ENCODE peak calls at places on chromosomes 11 and 22, in four cellular contexts. A, S, I and G are unnamed samples.

GRCh38 chr11:128520206-128520885 is 67.0 kb downstream of the ETS1 start:
- DNase-seq in A (no peak), S (no peak), I (no peak), G (no peak)

GRCh38 chr11:119195680-119196079 is 10.4 kb downstream of the NHERF4 start:
- DNase-seq in A (no peak), S (no peak), I (peak; percentile 68), G (no peak)

GRCh38 chr11:46675288-46675851 is 25.0 kb downstream of the ARHGAP1 start:
- DNase-seq in A (no peak), S (no peak), I (no peak), G (no peak)

GRCh38 chr22:28019360-28019759 is 100.3 kb upstream of the PITPNB start:
- DNase-seq in A (no peak), S (no peak), I (no peak), G (no peak)

GRCh38 chr11:8223513-8223899 is 40.2 kb downstream of the LMO1 start:
- DNase-seq in A (no peak), S (no peak), I (no peak), G (no peak)

GRCh38 chr22:44735518-44736428 is 16.6 kb upstream of the ARHGAP8 start:
- DNase-seq in A (peak; percentile 60), S (no peak), I (peak; percentile 70), G (peak; percentile 96)

GRCh38 chr11:78830277-78830676 is 255.6 kb upstream of the NARS2 start:
- DNase-seq in A (no peak), S (no peak), I (no peak), G (no peak)

GRCh38 chr11:64235427-64236161 is 1.2 kb downstream of the VEGFB start:
- DNase-seq in A (no peak), S (no peak), I (no peak), G (no peak)

GRCh38 chr11:72216638-72217037 is at the start of gene FOLR2:
- DNase-seq in A (no peak), S (no peak), I (no peak), G (no peak)

GRCh38 chr11:93236741-93237675 is 39.2 kb upstream of the SLC36A4 start:
- DNase-seq in A (peak; percentile 57), S (no peak), I (peak; percentile 16), G (no peak)

GRCh38 chr22:43411981-43412807 is at the start of gene MPPED1:
- DNase-seq in A (no peak), S (no peak), I (no peak), G (no peak)

GRCh38 chr11:131354251-131354701 is 16.1 kb upstream of the NTM start:
- DNase-seq in A (peak; percentile 42), S (no peak), I (no peak), G (no peak)

GRCh38 chr11:48066881-48067800 is 86.8 kb downstream of the PTPRJ start:
- DNase-seq in A (peak; percentile 63), S (no peak), I (no peak), G (no peak)

GRCh38 chr11:86595401-86595800 is 77.0 kb downstream of the ME3 start:
- DNase-seq in A (no peak), S (no peak), I (no peak), G (no peak)

GRCh38 chr11:63445720-63446119 is 45.2 kb downstream of the PLAAT5 start:
- DNase-seq in A (no peak), S (no peak), I (no peak), G (no peak)

GRCh38 chr22:48918585-48919186 is 909.0 kb downstream of the BRD1 start:
- DNase-seq in A (no peak), S (no peak), I (no peak), G (no peak)

GRCh38 chr11:18567081-18567480 is 21.5 kb downstream of the UEVLD start:
- DNase-seq in A (no peak), S (no peak), I (no peak), G (no peak)

GRCh38 chr22:42273855-42274451 is 3.5 kb upstream of the TCF20 start:
- DNase-seq in A (no peak), S (no peak), I (no peak), G (no peak)

GRCh38 chr11:121554552-121554951 is 101.8 kb upstream of the SORL1-AS1 start:
- DNase-seq in A (no peak), S (no peak), I (no peak), G (no peak)

DNA sequence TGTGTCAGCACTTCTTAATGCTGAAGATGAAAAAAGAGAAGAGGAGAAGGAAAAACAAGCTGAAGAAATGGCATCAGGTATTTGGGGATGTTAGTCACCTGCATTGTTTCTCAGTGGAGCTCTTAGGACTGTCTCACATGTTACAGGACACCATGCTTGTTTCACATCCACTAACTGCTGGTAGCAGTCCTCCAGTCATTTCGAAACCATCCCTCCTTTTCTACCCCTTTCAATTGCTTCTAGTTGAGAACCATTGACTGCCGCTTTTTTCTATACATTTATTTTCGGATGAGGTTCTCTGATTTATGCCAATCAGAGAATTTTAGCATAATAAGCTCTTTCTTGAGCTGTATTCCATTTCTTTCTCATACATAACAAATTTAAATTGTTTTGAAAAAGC is 21.5 kb downstream of the BIRC2 start:
- DNase-seq in A (no peak), S (peak; percentile 90), I (no peak), G (peak; percentile 51)
- TF ChIP-seq SPI1 in A (no peak), S (peak; percentile 50), I (no peak), G (peak; percentile 55)

DNA sequence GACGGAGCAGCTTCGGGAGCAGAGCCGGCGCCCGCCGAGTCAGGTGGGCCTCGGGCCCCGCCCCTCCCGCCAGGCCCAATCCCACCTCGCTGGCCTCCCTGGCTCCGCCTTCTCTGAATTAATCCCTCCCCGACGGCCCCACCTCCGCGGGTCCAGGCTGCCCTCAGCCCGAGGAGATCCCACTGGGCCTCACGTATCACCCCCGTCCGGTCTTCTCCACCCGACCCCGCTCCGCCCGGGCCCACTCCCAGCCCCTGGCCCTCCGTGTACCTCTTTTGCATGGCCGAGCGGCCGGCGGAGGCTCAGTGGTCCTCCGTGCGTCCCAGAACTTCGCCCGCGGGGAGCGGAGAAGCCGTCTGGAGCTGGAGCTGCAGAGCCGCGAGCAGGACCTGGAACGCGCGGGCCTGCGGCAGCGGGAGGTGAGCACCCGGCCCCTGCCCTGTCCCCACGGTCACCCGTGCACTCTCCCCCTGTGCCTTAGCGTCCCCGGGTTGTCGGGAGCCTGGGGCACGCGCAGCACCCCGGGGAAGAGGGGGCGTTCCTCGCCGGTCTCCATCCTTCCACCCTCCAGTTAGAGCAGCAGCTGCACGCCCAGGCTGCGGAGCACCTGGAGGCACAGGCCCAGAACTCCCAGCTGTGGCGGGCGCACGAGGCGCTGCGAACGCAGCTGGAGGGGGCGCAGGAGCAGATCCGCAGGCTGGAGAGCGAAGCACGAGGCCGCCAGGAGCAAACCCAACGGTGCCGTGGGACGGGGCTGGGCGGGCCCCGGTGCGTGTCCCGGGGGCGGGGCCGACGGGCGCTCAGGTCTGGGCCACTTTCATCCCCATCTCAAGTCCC is 2.2 kb upstream of the CD151 start:
- DNase-seq in A (no peak), S (no peak), I (no peak), G (no peak)
- TF ChIP-seq POLR2AphosphoS5 in A (no peak), S (no peak), I (no peak), G (no peak)

DNA sequence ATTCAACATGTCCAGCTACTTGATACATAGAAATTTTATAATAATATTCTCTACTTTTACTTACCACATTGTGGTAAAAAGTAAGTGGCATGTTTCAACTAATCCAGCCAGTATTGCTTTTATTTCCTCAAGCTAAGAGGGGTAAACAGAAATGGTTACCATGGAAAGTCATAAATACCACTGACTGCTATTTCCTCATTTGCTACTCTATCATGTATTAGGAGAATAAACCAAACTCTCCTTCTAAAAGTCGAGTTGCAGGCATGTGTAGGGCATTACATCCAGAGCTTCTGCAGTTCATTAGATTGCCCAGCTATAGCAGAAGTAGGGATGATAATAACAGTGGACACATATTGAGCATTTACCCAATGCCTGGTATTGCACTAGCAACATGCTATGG is 208.4 kb downstream of the MAML2 start:
- DNase-seq in A (no peak), S (no peak), I (no peak), G (no peak)
- TF ChIP-seq SPI1 in A (no peak), S (no peak), I (no peak), G (peak; percentile 26)

DNA sequence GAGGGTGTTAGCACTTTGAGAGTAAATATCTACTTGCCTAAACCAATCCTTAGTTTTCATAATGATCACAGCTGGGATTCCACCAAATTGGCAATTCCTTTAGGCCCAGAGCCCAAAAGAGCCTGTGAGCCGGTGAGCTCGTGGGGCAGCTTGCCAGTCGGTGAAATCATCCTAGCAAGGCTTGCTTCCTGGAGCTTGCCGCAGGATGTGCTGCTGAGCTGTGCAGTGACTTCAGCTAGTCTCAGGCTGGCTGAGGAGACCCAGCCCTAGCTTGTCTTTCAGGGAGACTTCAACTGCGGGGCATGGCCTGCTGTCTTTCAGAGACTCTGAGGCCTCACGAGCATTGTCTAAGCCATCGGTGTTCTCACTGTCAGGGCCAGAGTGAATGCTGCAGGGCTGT is 73.6 kb upstream of the SUSD2 start:
- DNase-seq in A (no peak), S (no peak), I (no peak), G (no peak)
- TF ChIP-seq POLR2AphosphoS5 in A (no peak), S (no peak), I (no peak), G (no peak)

GRCh38 chr11:2559527-2560311 is 114.9 kb downstream of the KCNQ1 start:
- DNase-seq in A (no peak), S (no peak), I (no peak), G (no peak)

GRCh38 chr11:2555891-2556290 is 111.1 kb downstream of the KCNQ1 start:
- DNase-seq in A (no peak), S (no peak), I (no peak), G (no peak)

GRCh38 chr11:2557381-2557780 is 112.6 kb downstream of the KCNQ1 start:
- DNase-seq in A (no peak), S (no peak), I (no peak), G (no peak)

GRCh38 chr11:2558861-2559526 is 114.2 kb downstream of the KCNQ1 start:
- DNase-seq in A (no peak), S (no peak), I (no peak), G (no peak)

DNA sequence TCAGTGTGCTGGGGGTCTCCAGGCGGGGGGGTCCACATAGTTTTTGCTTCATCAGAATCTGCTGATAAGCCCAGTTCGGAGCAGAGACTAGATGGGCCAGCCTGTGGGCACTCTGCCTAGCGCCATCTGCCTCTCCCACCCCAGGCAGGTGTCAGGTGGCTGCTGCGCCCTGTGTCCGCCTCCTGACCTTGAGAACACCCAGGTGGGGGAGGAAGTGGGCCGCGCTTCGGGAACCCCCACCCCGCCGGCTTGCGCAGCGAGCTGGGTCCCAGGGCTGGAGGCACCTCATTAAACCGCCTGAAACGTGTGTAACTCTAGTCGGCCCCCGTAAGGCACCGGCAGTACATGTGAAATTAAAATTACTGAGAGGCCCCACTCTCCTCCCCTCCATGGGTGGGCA is 113.6 kb downstream of the KCNQ1 start:
- DNase-seq in A (no peak), S (no peak), I (no peak), G (no peak)
- TF ChIP-seq SPI1 in A (no peak), S (no peak), I (no peak), G (no peak)

DNA sequence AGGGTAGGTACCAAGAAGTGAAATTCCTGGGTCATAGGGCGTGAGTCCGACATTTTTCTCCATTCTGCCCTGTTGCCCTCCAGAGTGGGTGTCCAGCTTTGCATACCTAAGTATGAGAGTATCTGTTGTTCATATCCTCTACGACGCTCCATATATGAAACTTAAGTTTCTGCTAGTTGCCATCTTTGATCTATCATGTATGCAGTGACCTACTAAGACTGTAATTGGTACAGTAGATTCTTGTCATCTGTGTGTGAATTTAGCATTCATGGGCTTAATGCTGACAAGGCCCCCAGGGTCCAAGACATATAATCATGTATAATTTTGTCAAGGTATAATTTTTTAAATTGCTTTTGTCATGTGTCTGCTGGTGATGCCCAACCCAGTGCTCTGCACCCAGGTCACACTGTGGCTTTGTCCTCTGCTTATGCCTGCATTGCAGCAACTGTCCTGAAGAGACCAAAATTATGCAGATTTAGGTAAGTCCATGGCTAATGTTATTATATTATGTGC is 12.1 kb downstream of the NEAT1 start:
- DNase-seq in A (no peak), S (no peak), I (no peak), G (no peak)
- TF ChIP-seq POLR2AphosphoS5 in A (no peak), S (no peak), I (no peak), G (no peak)